ENCODE peak calls at places on chromosomes 2 and 18, in nine cellular contexts. T is ELR, H is CMK, C is ELF-1, F is AG20443, V is amniotic stem cell, E is T-helper 1 cell, A is GF-D8, J is body of pancreas. K is an unnamed sample.

GRCh38 chr2:238970553-238971081 is 122.7 kb downstream of the TWIST2 start:
- DNase-seq in F (peak; percentile 91), V (no peak), H (no peak), E (peak; percentile 23), T (peak; percentile 74), J (peak; percentile 59), A (no peak), C (peak; percentile 85), K (peak; percentile 26)

GRCh38 chr2:175930504-175930903 is 71.6 kb downstream of the LNPK start:
- DNase-seq in T (peak; percentile 11), C (no peak), F (no peak), E (no peak), H (no peak), V (no peak), A (no peak), J (no peak), K (peak; percentile 2)

GRCh38 chr2:28627722-28628480 is 123.7 kb upstream of the PPP1CB start:
- DNase-seq in J (peak; percentile 59), C (no peak), V (no peak), H (no peak), T (no peak), E (peak; percentile 22), F (no peak), A (no peak), K (peak; percentile 88)

GRCh38 chr18:77078671-77079070 is 53.9 kb downstream of the MBP start:
- DNase-seq in J (no peak), V (no peak), E (no peak), T (peak; percentile 49), F (no peak), A (no peak), H (no peak), C (no peak), K (no peak)

GRCh38 chr18:70132999-70133398 is 72.5 kb downstream of the RTTN start:
- DNase-seq in F (peak; percentile 74), T (peak; percentile 69), V (peak; percentile 60), E (no peak), J (no peak), A (no peak), C (no peak), H (no peak), K (peak; percentile 94)

GRCh38 chr2:102478686-102479470 is 5.9 kb downstream of the SLC9A4 start:
- DNase-seq in J (no peak), H (no peak), A (no peak), T (no peak), V (no peak), C (no peak), F (no peak), E (no peak), K (no peak)

GRCh38 chr18:58195278-58195721 is 151.3 kb downstream of the NEDD4L start:
- DNase-seq in J (peak; percentile 72), F (peak; percentile 27), V (no peak), C (peak; percentile 42), A (no peak), H (no peak), T (peak; percentile 32), E (no peak), K (no peak)

GRCh38 chr2:199940373-199940772 is 14.9 kb downstream of the TYW5 start:
- DNase-seq in A (peak; percentile 70), H (no peak), C (peak; percentile 12), T (peak; percentile 71), V (no peak), F (peak; percentile 14), E (peak; percentile 19), J (no peak), K (no peak)

GRCh38 chr2:38497670-38498037 is 105.1 kb downstream of the HNRNPLL start:
- DNase-seq in F (no peak), V (no peak), E (no peak), H (no peak), C (no peak), T (no peak), A (no peak), J (no peak), K (no peak)

GRCh38 chr2:203002054-203002821 is 12.4 kb upstream of the NBEAL1 start:
- DNase-seq in H (no peak), C (no peak), J (peak; percentile 33), A (no peak), T (no peak), V (no peak), E (no peak), F (no peak), K (no peak)

GRCh38 chr2:149221898-149222297 is 108.5 kb upstream of the LYPD6 start:
- DNase-seq in C (peak; percentile 69), V (no peak), J (no peak), E (no peak), F (no peak), A (no peak), T (peak; percentile 0), H (no peak), K (no peak)

K was measured in astrocyte.